ENCODE peak calls at places on chromosomes 4 and X, in five cellular contexts. H is K562, L is A549, F is HepG2, B is GM23338. M is an unnamed sample.

GRCh38 chr4:60042941-60043340 is 1157.2 kb upstream of the ADGRL3 start:
- DNase-seq in H (no peak), L (no peak), F (no peak), B (no peak), M (no peak)

GRCh38 chr4:45363931-45364330 is 637.6 kb upstream of the GNPDA2 start:
- DNase-seq in H (no peak), L (no peak), F (no peak), B (no peak), M (no peak)

GRCh38 chr4:734951-735350 is 29.3 kb downstream of the PCGF3 start:
- DNase-seq in H (no peak), L (no peak), F (no peak), B (no peak), M (no peak)

GRCh38 chr4:1743551-1743950 is 22.2 kb downstream of the TACC3 start:
- DNase-seq in H (no peak), L (no peak), F (no peak), B (no peak), M (no peak)

GRCh38 chrX:1535241-1536041 is 1.5 kb downstream of the P2RY8 start:
- DNase-seq in H (no peak), L (no peak), F (no peak), B (no peak), M (peak)

GRCh38 chr4:100797791-100798190 is 280.0 kb upstream of the EMCN start:
- DNase-seq in H (no peak), L (no peak), F (no peak), B (no peak), M (no peak)

GRCh38 chr4:40940317-40940720 is 190.6 kb downstream of the NSUN7 start:
- DNase-seq in H (no peak), L (no peak), F (no peak), B (no peak), M (no peak)

GRCh38 chrX:72128881-72129280 is 2.8 kb downstream of the RTL5 start:
- DNase-seq in H (peak), L (peak), F (peak), B (peak), M (no peak)

GRCh38 chrX:31039327-31039711 is 32.5 kb downstream of the FTHL17 start:
- DNase-seq in H (no peak), L (no peak), F (no peak), B (no peak), M (no peak)

GRCh38 chr4:23068756-23069155 is 376.0 kb downstream of the GBA3 start:
- DNase-seq in H (no peak), L (no peak), F (no peak), B (no peak), M (no peak)

GRCh38 chrX:150982786-150983525 is at the start of gene HMGB3:
- DNase-seq in H (peak), L (peak), F (peak), B (peak), M (peak)

GRCh38 chr4:48180234-48180633 is 46.2 kb upstream of the TXK start:
- DNase-seq in H (no peak), L (no peak), F (no peak), B (no peak), M (no peak)

GRCh38 chrX:122188751-122189150 is 995.3 kb upstream of the GRIA3 start:
- DNase-seq in H (no peak), L (no peak), F (no peak), B (no peak), M (no peak)

GRCh38 chr4:13403833-13404232 is 80.3 kb downstream of the RAB28 start:
- DNase-seq in H (no peak), L (no peak), F (no peak), B (no peak), M (no peak)

GRCh38 chr4:14853186-14853946 is 148.9 kb upstream of the CPEB2 start:
- DNase-seq in H (no peak), L (no peak), F (no peak), B (peak), M (no peak)

GRCh38 chr4:99855677-99856076 is 38.5 kb downstream of the LAMTOR3 start:
- DNase-seq in H (no peak), L (no peak), F (no peak), B (no peak), M (peak)

GRCh38 chrX:80335062-80335830 is 85.0 kb upstream of the TENT5D start:
- DNase-seq in H (peak), L (peak), F (no peak), B (peak), M (no peak)

GRCh38 chr4:7417639-7418038 is 17.1 kb downstream of the PSAPL1 start:
- DNase-seq in H (no peak), L (no peak), F (no peak), B (no peak), M (no peak)

GRCh38 chr4:7045961-7046921 is 3.1 kb downstream of the TADA2B start:
- DNase-seq in H (no peak), L (no peak), F (no peak), B (no peak), M (peak)

GRCh38 chrX:115345654-115346014 is 56.1 kb downstream of the LUZP4 start:
- DNase-seq in H (no peak), L (no peak), F (no peak), B (no peak), M (no peak)

GRCh38 chr4:99395595-99396364 is 39.4 kb downstream of the ADH7 start:
- DNase-seq in H (no peak), L (no peak), F (no peak), B (no peak), M (no peak)

GRCh38 chr4:55018521-55018920 is 106.9 kb downstream of the KDR start:
- DNase-seq in H (no peak), L (no peak), F (no peak), B (no peak), M (no peak)

GRCh38 chr4:77348815-77349214 is 191.8 kb downstream of the CCNG2 start:
- DNase-seq in H (no peak), L (no peak), F (no peak), B (no peak), M (no peak)

GRCh38 chr4:72536443-72536842 is 32.6 kb downstream of the ADAMTS3 start:
- DNase-seq in H (no peak), L (no peak), F (no peak), B (no peak), M (no peak)

GRCh38 chr4:128782076-128782715 is 27.3 kb upstream of the JADE1 start:
- DNase-seq in H (peak), L (no peak), F (peak), B (peak), M (no peak)

GRCh38 chr4:98630804-98631454 is 27.5 kb downstream of the TSPAN5 start:
- DNase-seq in H (no peak), L (no peak), F (no peak), B (peak), M (no peak)

GRCh38 chrX:129115104-129115503 is 408.2 kb downstream of the SMARCA1 start:
- DNase-seq in H (peak), L (peak), F (peak), B (peak), M (no peak)

GRCh38 chrX:70970482-70970999 is 39.6 kb upstream of the SLC7A3 start:
- DNase-seq in H (peak), L (peak), F (peak), B (peak), M (no peak)

GRCh38 chr4:180587379-180587778 is 1655.8 kb upstream of the TENM3 start:
- DNase-seq in H (no peak), L (no peak), F (no peak), B (peak), M (no peak)

GRCh38 chr4:111630705-111631104 is 514.5 kb upstream of the FAM241A start:
- DNase-seq in H (no peak), L (no peak), F (peak), B (peak), M (no peak)

GRCh38 chrX:150546711-150547153 is 21.7 kb upstream of the MTM1 start:
- DNase-seq in H (no peak), L (no peak), F (no peak), B (no peak), M (no peak)

GRCh38 chr4:37243061-37243460 is 1.5 kb upstream of the NWD2 start:
- DNase-seq in H (no peak), L (no peak), F (no peak), B (peak), M (no peak)

GRCh38 chrX:1493877-1494510 is 41.3 kb upstream of the ASMTL start:
- DNase-seq in H (no peak), L (no peak), F (no peak), B (no peak), M (no peak)

GRCh38 chrX:41474726-41475100 is 27.6 kb downstream of the NYX start:
- DNase-seq in H (no peak), L (no peak), F (no peak), B (peak), M (no peak)

GRCh38 chr4:4480685-4481393 is 61.0 kb downstream of the STX18 start:
- DNase-seq in H (no peak), L (no peak), F (no peak), B (no peak), M (no peak)

GRCh38 chr4:175054980-175055379 is 136.8 kb downstream of the ADAM29 start:
- DNase-seq in H (no peak), L (no peak), F (no peak), B (peak), M (no peak)

GRCh38 chr4:131304686-131305085 is 1844.4 kb upstream of the PCDH10 start:
- DNase-seq in H (no peak), L (no peak), F (no peak), B (no peak), M (no peak)

GRCh38 chr4:89303177-89303576 is 4.4 kb downstream of the GPRIN3 start:
- DNase-seq in H (no peak), L (no peak), F (no peak), B (no peak), M (no peak)
- TF ChIP-seq JUNB in H (no peak), L (no peak), F (no peak), B (no peak), M (no peak)

GRCh38 chr4:16750216-16750615 is 148.2 kb downstream of the LDB2 start:
- DNase-seq in H (no peak), L (no peak), F (no peak), B (no peak), M (no peak)
- TF ChIP-seq JUNB in H (no peak), L (no peak), F (no peak), B (no peak), M (no peak)

DNA sequence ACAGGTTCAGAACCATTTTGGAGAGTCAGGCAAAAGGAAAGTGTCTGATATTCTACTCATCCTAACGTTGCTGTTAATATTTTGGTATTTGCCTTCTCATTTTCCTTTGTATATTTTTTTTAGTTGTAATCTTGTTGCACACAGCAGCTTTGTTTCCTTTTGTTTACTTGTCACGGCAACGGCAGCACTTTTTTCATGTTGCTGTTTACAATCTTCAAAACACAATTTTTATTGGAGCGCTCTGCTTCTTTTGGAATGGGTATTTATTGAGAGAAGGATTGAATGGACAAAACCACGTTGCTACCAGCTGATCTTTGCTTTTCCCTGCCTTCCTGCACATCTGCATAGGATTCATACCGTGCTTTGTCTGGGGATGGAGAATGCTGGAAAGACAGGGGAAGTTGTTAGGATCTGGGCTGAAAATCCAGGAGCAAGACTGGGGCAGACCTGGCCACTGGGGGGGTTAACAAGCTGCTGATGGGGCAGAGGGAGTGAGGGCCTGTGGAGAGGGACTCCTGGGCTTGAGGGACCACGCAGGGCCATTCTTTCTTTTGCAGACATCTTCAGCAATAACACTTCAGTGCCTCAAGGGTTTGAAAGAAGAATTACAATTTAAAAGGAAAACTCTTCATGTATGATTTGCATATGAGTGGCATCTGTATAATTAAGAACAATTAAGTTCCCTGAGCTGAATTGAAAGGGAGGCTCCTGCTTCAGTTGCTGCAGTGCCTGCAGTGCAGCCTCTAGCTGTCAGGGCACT is 69.8 kb downstream of the TMEM131L start:
- DNase-seq in H (no peak), L (no peak), F (no peak), B (peak), M (no peak)
- TF ChIP-seq JUNB in H (no peak), L (no peak), F (no peak), B (no peak), M (no peak)

GRCh38 chrX:154534526-154535322 is 11.9 kb downstream of the G6PD start:
- DNase-seq in H (peak), L (peak), F (peak), B (peak), M (peak)
- TF ChIP-seq JUNB in H (no peak), L (no peak), F (no peak), B (no peak), M (no peak)

GRCh38 chr4:122700178-122700725 is 32.3 kb upstream of the BBS12 start:
- DNase-seq in H (peak), L (no peak), F (peak), B (peak), M (no peak)
- TF ChIP-seq JUNB in H (no peak), L (no peak), F (no peak), B (no peak), M (no peak)

DNA sequence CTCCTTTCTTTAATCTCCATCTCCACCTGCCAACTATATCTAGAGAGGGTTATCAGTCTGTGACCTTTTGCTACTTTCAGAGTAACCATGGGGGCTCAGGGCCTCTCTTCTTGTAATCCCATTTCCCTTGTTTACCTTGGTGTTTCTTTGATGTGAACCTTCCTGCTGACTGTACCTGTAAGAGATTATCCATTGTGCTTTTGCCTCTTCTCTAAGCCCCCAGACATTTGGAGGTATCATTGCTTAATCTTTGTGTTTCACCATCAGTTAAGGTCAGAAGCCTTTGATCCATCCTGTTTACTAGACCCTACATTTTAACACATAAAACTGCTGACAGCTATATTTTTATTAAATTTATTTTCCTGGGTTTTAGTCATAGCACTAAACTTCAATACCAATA is 111.8 kb upstream of the RAP2C start:
- DNase-seq in H (no peak), L (no peak), F (peak), B (no peak), M (no peak)
- TF ChIP-seq JUNB in H (no peak), L (no peak), F (no peak), B (no peak), M (no peak)

GRCh38 chr4:153901220-153901619 is 112.3 kb upstream of the SFRP2 start:
- DNase-seq in H (no peak), L (no peak), F (no peak), B (no peak), M (no peak)
- TF ChIP-seq JUNB in H (no peak), L (no peak), F (no peak), B (no peak), M (no peak)

DNA sequence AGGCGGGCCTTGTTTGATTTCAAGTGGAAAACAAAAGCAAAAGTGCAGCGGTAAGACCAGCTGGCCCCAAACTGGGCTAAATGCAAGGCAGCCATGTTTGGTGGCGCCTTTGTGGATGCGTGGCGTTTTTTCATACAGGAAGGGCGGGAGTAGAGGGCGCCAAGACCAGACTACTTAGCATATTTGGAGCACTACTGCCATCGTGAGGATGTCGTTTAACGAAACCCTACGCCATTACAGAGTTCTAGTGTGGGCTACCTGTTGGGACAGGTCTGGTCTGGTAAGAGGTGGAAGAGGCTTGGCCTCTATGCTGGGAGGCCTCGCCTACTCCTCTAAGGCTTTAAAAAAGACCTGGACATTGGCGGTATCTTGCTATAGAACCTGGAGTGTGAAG is 230.7 kb upstream of the STK26 start:
- DNase-seq in H (no peak), L (peak), F (no peak), B (no peak), M (peak)
- TF ChIP-seq JUNB in H (no peak), L (no peak), F (no peak), B (no peak), M (no peak)